ENCODE peak calls at places on chromosomes 7 and 10, in eight cellular contexts. F is activated gamma-delta T cell treated with Interleukin-2 at 50 U/mL for 16 hours; X is stimulated activated CD4-positive, alpha-beta T cell treated with anti-CD3 and anti-CD28 coated beads, Interleukin-2, amount 100 ng/mL, for 48 hours; M is iris pigment epithelial cell; B is AML-193; H is astrocyte of the spinal cord; E is amniotic stem cell; I is naive thymus-derived CD8-positive, alpha-beta T cell. U is an unnamed sample.

GRCh38 chr10:62779487-62780248 is 24.9 kb upstream of the ADO start:
- DNase-seq in X (peak; percentile 70), B (no peak), F (peak; percentile 86), I (peak; percentile 82), E (no peak), H (no peak), M (peak; percentile 3), U (peak; percentile 85)

GRCh38 chr7:485188-486081 is 34.2 kb downstream of the PDGFA start:
- DNase-seq in E (no peak), M (no peak), H (no peak), F (no peak), B (no peak), X (no peak), I (no peak), U (no peak)

GRCh38 chr7:98276241-98276761 is 5.2 kb upstream of the BRI3 start:
- DNase-seq in I (no peak), H (no peak), B (peak; percentile 74), E (peak; percentile 8), X (no peak), M (peak; percentile 91), F (no peak), U (no peak)

GRCh38 chr10:6269953-6270867 is 67.5 kb downstream of the PFKFB3 start:
- DNase-seq in H (no peak), F (peak; percentile 69), M (peak; percentile 38), X (peak; percentile 60), E (no peak), I (peak; percentile 16), B (peak; percentile 81), U (peak; percentile 66)

GRCh38 chr10:373516-374309 is 238.5 kb downstream of the ZMYND11 start:
- DNase-seq in H (peak; percentile 86), M (peak; percentile 81), F (no peak), I (no peak), B (no peak), E (peak; percentile 2), X (no peak), U (no peak)

GRCh38 chr7:133121175-133121844 is 39.4 kb upstream of the CHCHD3 start:
- DNase-seq in I (no peak), B (no peak), X (no peak), M (no peak), E (no peak), F (no peak), H (no peak), U (no peak)

GRCh38 chr10:126302831-126303230 is 85.4 kb downstream of the ADAM12 start:
- DNase-seq in X (no peak), H (no peak), F (no peak), I (no peak), B (no peak), M (no peak), E (no peak), U (no peak)

GRCh38 chr10:77641788-77642397 is 4.3 kb upstream of the KCNMA1 start:
- DNase-seq in H (peak; percentile 85), E (peak; percentile 81), B (peak; percentile 40), M (peak; percentile 73), I (peak; percentile 20), F (peak; percentile 66), X (peak; percentile 52), U (peak; percentile 58)

GRCh38 chr10:4652111-4653010 is 173.6 kb upstream of the AKR1E2 start:
- DNase-seq in X (peak; percentile 14), B (no peak), E (no peak), F (no peak), I (no peak), M (no peak), H (no peak), U (no peak)

GRCh38 chr7:157150825-157151412 is 12.2 kb downstream of the UBE3C start:
- DNase-seq in F (no peak), X (no peak), E (no peak), M (peak; percentile 62), I (no peak), B (no peak), H (peak; percentile 77), U (no peak)

GRCh38 chr10:33657154-33657900 is 322.9 kb upstream of the NRP1 start:
- DNase-seq in I (no peak), E (no peak), X (no peak), F (no peak), M (peak; percentile 22), B (no peak), H (peak; percentile 31), U (no peak)

GRCh38 chr7:47635091-47636090 is 53.5 kb upstream of the TNS3 start:
- DNase-seq in B (no peak), M (no peak), I (no peak), E (no peak), X (no peak), F (no peak), H (no peak), U (no peak)

GRCh38 chr7:151680810-151681209 is 161.1 kb upstream of the RHEB start:
- DNase-seq in B (no peak), M (peak; percentile 94), H (no peak), X (no peak), E (no peak), F (no peak), I (no peak), U (no peak)

GRCh38 chr10:71531485-71532446 is 135.0 kb downstream of the CDH23 start:
- DNase-seq in E (no peak), B (no peak), H (no peak), X (peak; percentile 42), I (no peak), M (no peak), F (no peak), U (no peak)

GRCh38 chr7:47766151-47766550 is 182.1 kb downstream of the PKD1L1 start:
- DNase-seq in M (no peak), E (no peak), I (no peak), B (no peak), H (no peak), F (no peak), X (no peak), U (no peak)

GRCh38 chr7:8387551-8388256 is 45.7 kb upstream of the NXPH1 start:
- DNase-seq in B (no peak), M (no peak), I (no peak), E (no peak), H (no peak), X (no peak), F (no peak), U (no peak)

GRCh38 chr7:116511552-116512523 is 12.3 kb downstream of the CAV2 start:
- DNase-seq in H (peak; percentile 67), X (no peak), F (no peak), B (peak; percentile 50), E (no peak), M (no peak), I (no peak), U (peak; percentile 44)